ENCODE peak calls at places on chromosomes 12 and 14, in four cellular contexts. R, K, B and G are unnamed samples.
A peak's percentile ranks its signal among the peaks of the same experiment; 100 is the strongest.

GRCh38 chr12:2642176-2642892 is 152.4 kb upstream of the FKBP4 start:
- DNase-seq in R (no peak), B (no peak), K (no peak), G (no peak)

GRCh38 chr12:65113621-65114035 is 7.5 kb downstream of the WIF1 start:
- DNase-seq in B (no peak), K (no peak), R (no peak), G (peak; percentile 89)

GRCh38 chr14:22096511-22096890 is 422.9 kb upstream of the OR4E1 start:
- DNase-seq in K (no peak), B (no peak), R (no peak), G (no peak)

GRCh38 chr14:26526132-26526531 is 71.7 kb downstream of the NOVA1 start:
- DNase-seq in R (no peak), K (no peak), B (no peak), G (no peak)

GRCh38 chr14:82075566-82075965 is 541.9 kb upstream of the SEL1L start:
- DNase-seq in R (peak; percentile 11), K (peak; percentile 83), B (no peak), G (no peak)

GRCh38 chr12:105031061-105031807 is 45.1 kb downstream of the NOPCHAP1 start:
- DNase-seq in K (no peak), B (peak; percentile 56), R (no peak), G (no peak)

GRCh38 chr12:39006286-39006685 is 100.9 kb upstream of the CPNE8 start:
- DNase-seq in B (no peak), R (no peak), K (no peak), G (no peak)

GRCh38 chr12:64273527-64274403 is 51.7 kb upstream of the KICS2 start:
- DNase-seq in B (no peak), K (peak; percentile 71), R (peak; percentile 50), G (peak; percentile 6)

GRCh38 chr14:20516921-20517320 is 11.6 kb downstream of the RNASE10 start:
- DNase-seq in K (no peak), R (no peak), B (no peak), G (no peak)

GRCh38 chr12:34397591-34398365 is 375.5 kb downstream of the ALG10 start:
- DNase-seq in K (peak; percentile 1), R (no peak), B (no peak), G (no peak)

GRCh38 chr14:48008646-48009045 is 333.2 kb upstream of the MDGA2 start:
- DNase-seq in K (no peak), B (peak; percentile 28), R (no peak), G (no peak)

GRCh38 chr12:84661732-84662326 is 250.8 kb downstream of the SLC6A15 start:
- DNase-seq in R (no peak), K (no peak), B (no peak), G (no peak)

GRCh38 chr14:79781882-79782281 is 429.4 kb downstream of the DIO2 start:
- DNase-seq in K (no peak), B (no peak), R (no peak), G (no peak)

GRCh38 chr12:2650261-2651060 is 144.3 kb upstream of the FKBP4 start:
- DNase-seq in R (no peak), K (no peak), B (no peak), G (no peak)

GRCh38 chr14:55438066-55438683 is 2.2 kb downstream of the TBPL2 start:
- DNase-seq in R (peak; percentile 55), K (no peak), B (no peak), G (peak; percentile 55)

GRCh38 chr12:95115641-95116040 is 42.2 kb upstream of the NR2C1 start:
- DNase-seq in R (no peak), B (no peak), K (no peak), G (no peak)
- TF ChIP-seq EP300 in R (no peak), B (no peak), K (no peak), G (no peak)

GRCh38 chr12:80442426-80443222 is 1.4 kb upstream of the PTPRQ start:
- DNase-seq in R (no peak), K (no peak), B (no peak), G (peak; percentile 20)
- TF ChIP-seq ATF2 in R (no peak), K (no peak), B (no peak), G (no peak)

DNA sequence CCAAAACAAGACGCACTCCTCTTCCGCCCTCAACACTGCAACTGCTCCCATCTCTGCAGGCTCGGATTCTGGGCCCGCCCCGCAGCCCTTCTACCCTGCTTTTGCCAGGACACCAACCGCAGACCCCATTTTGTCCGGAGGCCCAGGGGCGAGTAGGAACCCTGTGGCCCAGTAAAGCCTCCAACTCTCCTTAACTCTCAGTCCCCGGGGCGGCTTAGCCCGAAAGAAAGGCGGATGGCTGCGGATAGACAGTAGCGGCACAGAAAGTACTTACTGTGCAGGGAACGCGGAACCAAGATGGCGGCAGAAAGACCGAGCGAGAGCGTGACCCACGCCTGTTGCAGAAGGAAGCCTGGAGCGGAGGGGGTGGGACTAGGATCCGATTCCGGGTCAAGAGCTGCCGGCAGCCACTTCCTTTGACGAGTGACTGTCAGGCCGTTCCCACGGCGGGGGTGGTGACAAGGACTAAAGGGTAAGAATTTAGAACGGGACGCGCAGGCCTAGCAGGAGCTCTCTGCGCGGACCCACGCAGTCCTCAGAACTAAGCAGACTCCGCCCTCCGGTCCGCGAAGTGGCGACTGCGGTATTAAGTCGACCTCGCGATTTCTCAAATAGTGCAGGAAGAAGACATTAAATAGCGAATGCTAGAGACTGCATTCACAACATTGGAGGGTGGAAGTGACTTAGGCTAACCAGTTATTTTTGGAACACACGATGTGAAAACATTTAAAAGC is at the start of gene NACA:
- DNase-seq in R (peak; percentile 99), K (peak; percentile 91), B (peak; percentile 91), G (peak; percentile 95)
- TF ChIP-seq EP300 in R (peak; percentile 3), K (no peak), B (no peak), G (peak; percentile 41)

GRCh38 chr14:24139272-24139934 is 2.0 kb downstream of the EMC9 start:
- DNase-seq in B (no peak), K (no peak), R (no peak), G (peak; percentile 72)
- TF ChIP-seq ATF2 in B (no peak), K (no peak), R (no peak), G (peak; percentile 33)

GRCh38 chr12:109877504-109878246 is 2.7 kb downstream of the GLTP start:
- DNase-seq in B (no peak), K (no peak), R (no peak), G (no peak)

GRCh38 chr12:109876406-109876805 is 3.9 kb downstream of the GLTP start:
- DNase-seq in B (no peak), R (no peak), K (no peak), G (no peak)

GRCh38 chr12:109878247-109878625 is 2.1 kb downstream of the GLTP start:
- DNase-seq in K (no peak), B (no peak), R (no peak), G (no peak)

GRCh38 chr12:109873653-109874052 is 6.7 kb downstream of the GLTP start:
- DNase-seq in R (no peak), B (no peak), K (no peak), G (no peak)

DNA sequence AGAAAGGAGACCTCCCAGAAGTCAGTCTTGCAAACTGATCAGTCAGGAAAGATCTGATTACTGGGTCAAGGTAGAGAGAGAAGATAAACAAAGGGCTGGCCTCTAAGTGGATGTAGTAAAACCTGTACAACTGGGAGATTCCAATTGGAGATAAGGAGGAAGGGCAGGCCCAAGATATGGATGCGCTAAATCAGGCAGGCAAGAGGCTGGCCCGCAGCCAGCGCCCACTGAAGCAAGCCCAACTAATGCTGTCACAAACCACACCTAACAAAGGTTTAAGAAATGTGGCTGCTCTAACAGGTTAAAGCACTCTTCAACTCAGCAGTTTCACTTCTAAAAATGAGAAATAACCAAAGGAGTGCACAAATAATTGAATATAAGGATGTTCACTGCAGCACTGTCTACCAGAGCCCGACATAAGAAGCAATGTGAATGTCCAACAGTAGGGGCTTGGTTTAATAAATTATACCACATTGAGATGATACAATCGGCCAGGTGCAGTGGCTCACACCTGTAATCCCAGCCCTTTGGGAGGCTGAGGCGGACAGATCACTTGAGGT is 4.7 kb downstream of the GLTP start:
- DNase-seq in B (no peak), R (no peak), K (no peak), G (no peak)
- TF ChIP-seq EP300 in B (peak; percentile 15), R (no peak), K (no peak), G (peak; percentile 21)